ENCODE peak calls at places on chromosomes 16 and 17, in four cellular contexts. G is H9, X is H1, F is IMR-90. V is an unnamed sample.

GRCh38 chr17:78925234-78925633 is at the start of gene TIMP2:
- DNase-seq in G (peak; percentile 92), X (peak; percentile 58), F (peak; percentile 83), V (peak; percentile 89)

GRCh38 chr17:73718912-73719311 is 74.7 kb upstream of the SDK2 start:
- DNase-seq in G (no peak), X (no peak), F (no peak), V (no peak)

GRCh38 chr17:46942441-46943217 is 19.7 kb downstream of the GOSR2 start:
- DNase-seq in G (peak; percentile 86), X (peak; percentile 66), F (peak; percentile 75), V (peak; percentile 81)

GRCh38 chr17:56300191-56300590 is 146.9 kb downstream of the ANKFN1 start:
- DNase-seq in G (no peak), X (no peak), F (no peak), V (no peak)

GRCh38 chr17:44786551-44787081 is 27.8 kb downstream of the ADAM11 start:
- DNase-seq in G (peak; percentile 34), X (no peak), F (no peak), V (no peak)

GRCh38 chr17:81346090-81346907 is 49.0 kb upstream of the BAHCC1 start:
- DNase-seq in G (peak; percentile 99), X (no peak), F (peak; percentile 94), V (peak; percentile 98)

GRCh38 chr17:48388955-48389764 is 40.9 kb downstream of the SKAP1 start:
- DNase-seq in G (no peak), X (no peak), F (no peak), V (no peak)

GRCh38 chr16:72939247-72939646 is 108.7 kb downstream of the ZFHX3 start:
- DNase-seq in G (no peak), X (no peak), F (peak; percentile 79), V (peak; percentile 31)

GRCh38 chr16:53142823-53143568 is 88.2 kb downstream of the CHD9 start:
- DNase-seq in G (no peak), X (no peak), F (peak; percentile 42), V (no peak)

GRCh38 chr17:66834919-66835454 is at the start of gene CACNG5:
- DNase-seq in G (peak; percentile 80), X (no peak), F (no peak), V (peak; percentile 45)

GRCh38 chr16:15772579-15773293 is 84.1 kb downstream of the MYH11 start:
- DNase-seq in G (no peak), X (no peak), F (no peak), V (no peak)

GRCh38 chr17:69326302-69327059 is 452 bp downstream of the ABCA5 start:
- DNase-seq in G (no peak), X (no peak), F (peak; percentile 26), V (peak; percentile 11)

DNA sequence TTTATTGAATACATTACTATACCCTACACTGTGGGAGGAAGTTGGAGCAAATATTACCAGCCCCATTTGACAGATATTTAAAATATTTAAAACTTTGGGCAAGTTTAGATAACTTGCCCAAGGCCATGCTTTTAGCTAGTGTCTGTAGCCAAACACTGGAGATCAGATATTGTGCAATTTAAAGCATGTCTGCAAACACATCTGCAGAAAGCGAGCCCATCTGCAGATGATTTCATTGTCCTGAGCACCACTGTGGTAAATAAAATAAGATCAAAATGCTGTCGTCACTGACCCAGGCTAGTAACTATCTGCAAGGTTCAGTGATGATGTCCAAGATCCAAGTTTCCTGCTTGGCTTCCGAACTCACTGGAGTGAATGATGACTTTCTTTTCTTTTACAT is 25.0 kb downstream of the TMC7 start:
- DNase-seq in G (no peak), X (no peak), F (peak; percentile 72), V (no peak)
- H4K5ac ChIP-seq in G (no peak overlapping the region), X (no peak overlapping the region), F (no peak overlapping the region), V (no peak overlapping the region)

GRCh38 chr16:88778541-88779065 is 6.4 kb downstream of the PIEZO1 start:
- DNase-seq in G (no peak), X (no peak), F (no peak), V (no peak)
- H3K18ac ChIP-seq in G (no peak overlapping the region), X (no peak overlapping the region), F (no peak overlapping the region), V (no peak overlapping the region)

GRCh38 chr16:28950648-28951409 is at the start of gene NFATC2IP:
- DNase-seq in G (peak; percentile 100), X (peak; percentile 99), F (peak; percentile 100), V (peak; percentile 100)
- H2AK5ac ChIP-seq in G (no peak within 1 kb of the TSS), X (no peak within 1 kb of the TSS), F (no peak within 1 kb of the TSS), V (no peak within 1 kb of the TSS)

DNA sequence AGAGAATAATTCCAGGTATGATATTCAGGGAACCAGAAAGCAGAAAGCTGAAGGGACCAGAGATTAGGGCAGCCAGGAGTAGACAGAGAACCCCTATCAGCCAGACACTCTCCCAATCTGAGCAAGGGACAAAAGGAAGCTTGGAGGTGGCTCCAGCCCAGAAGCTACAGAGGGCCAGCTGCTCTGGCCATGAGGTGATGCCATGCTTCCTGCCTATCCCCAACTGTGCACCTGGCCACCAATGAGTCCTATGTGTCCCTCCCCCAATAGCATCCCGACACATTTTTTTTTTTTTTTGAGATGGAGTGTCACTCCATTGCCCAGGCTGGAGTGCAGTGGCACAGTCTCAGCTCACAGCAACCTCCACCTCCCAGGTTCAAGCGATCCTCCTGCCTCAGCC is 30.0 kb downstream of the NSMCE1 start:
- DNase-seq in G (no peak), X (no peak), F (no peak), V (no peak)
- H4K5ac ChIP-seq in G (no peak overlapping the region), X (no peak overlapping the region), F (no peak overlapping the region), V (no peak overlapping the region)

DNA sequence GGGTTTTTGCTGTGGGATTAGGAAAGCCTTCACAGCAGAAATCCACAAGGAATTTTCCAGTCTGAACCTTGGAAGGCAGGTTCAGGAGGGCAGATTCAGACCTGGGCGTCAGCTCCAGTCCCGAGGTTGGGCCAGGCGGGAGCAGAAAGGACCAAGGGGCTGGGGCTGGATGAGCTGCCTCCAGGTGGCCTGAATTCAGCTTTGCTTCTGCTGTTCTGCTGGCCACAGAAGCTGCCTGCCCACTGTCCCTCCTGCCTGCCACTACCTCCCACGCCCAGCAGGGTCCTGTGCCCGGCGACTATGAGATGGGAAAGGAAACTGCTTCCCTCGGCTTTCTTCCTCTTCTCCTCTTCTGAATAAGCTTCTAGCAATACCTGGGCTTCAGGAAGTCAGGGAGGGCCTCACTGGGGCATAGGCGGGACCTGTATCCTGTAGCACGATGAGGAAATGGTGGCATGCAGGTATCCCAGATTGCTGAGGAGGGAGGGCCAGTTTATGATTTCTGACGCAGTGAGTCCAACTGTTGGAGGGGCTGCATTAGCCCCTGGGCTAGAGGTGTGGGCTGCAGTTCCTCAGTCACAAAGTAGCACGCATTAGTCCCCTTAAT is 18.4 kb downstream of the TBX4 start:
- DNase-seq in G (peak; percentile 61), X (no peak), F (no peak), V (no peak)
- H3K18ac ChIP-seq in G (no peak overlapping the region), X (no peak overlapping the region), F (no peak overlapping the region), V (no peak overlapping the region)

GRCh38 chr17:205176-205538 is 23.7 kb upstream of the DOC2B start:
- DNase-seq in G (no peak), X (no peak), F (no peak), V (no peak)
- H2AK5ac ChIP-seq in G (no peak overlapping the region), X (no peak overlapping the region), F (no peak overlapping the region), V (no peak overlapping the region)

GRCh38 chr17:38355256-38355655 is 3.6 kb downstream of the SOCS7 start:
- DNase-seq in G (no peak), X (no peak), F (no peak), V (no peak)
- H4K5ac ChIP-seq in G (no peak overlapping the region), X (no peak overlapping the region), F (no peak overlapping the region), V (no peak overlapping the region)

GRCh38 chr16:86067516-86067915 is 168.6 kb downstream of the IRF8 start:
- DNase-seq in G (no peak), X (no peak), F (no peak), V (no peak)
- H3K18ac ChIP-seq in G (no peak overlapping the region), X (no peak overlapping the region), F (no peak overlapping the region), V (no peak overlapping the region)